ENCODE peak calls at places on chromosomes 11 and 22, in six cellular contexts. T, S, N, Q, I and F are unnamed samples.

GRCh38 chr22:46046299-46046685 is 69.3 kb upstream of the WNT7B start:
- DNase-seq in T (no peak), S (no peak), N (no peak), Q (no peak), I (no peak), F (no peak)

GRCh38 chr22:28442951-28443876 is 236.4 kb downstream of the TTC28 start:
- DNase-seq in T (peak), S (peak), N (peak), Q (peak), I (no peak), F (peak)

GRCh38 chr11:66302656-66303055 is 11.0 kb downstream of the TMEM151A start:
- DNase-seq in T (no peak), S (no peak), N (no peak), Q (no peak), I (no peak), F (no peak)

GRCh38 chr11:49499117-49499516 is 290.7 kb upstream of the FOLH1 start:
- DNase-seq in T (no peak), S (no peak), N (no peak), Q (no peak), I (no peak), F (no peak)

GRCh38 chr22:46612904-46613605 is 7.1 kb upstream of the GRAMD4 start:
- DNase-seq in T (peak), S (no peak), N (no peak), Q (no peak), I (no peak), F (no peak)

GRCh38 chr11:133894956-133895549 is 49.7 kb upstream of the SPATA19 start:
- DNase-seq in T (no peak), S (no peak), N (no peak), Q (no peak), I (no peak), F (no peak)

GRCh38 chr11:19951558-19952083 is 208.7 kb downstream of the DBX1 start:
- DNase-seq in T (no peak), S (peak), N (peak), Q (peak), I (peak), F (peak)

GRCh38 chr11:19088791-19089190 is 28.2 kb upstream of the ZDHHC13 start:
- DNase-seq in T (no peak), S (no peak), N (no peak), Q (no peak), I (no peak), F (no peak)

GRCh38 chr11:8913961-8914660 is 3.1 kb downstream of the AKIP1 start:
- DNase-seq in T (no peak), S (peak), N (peak), Q (no peak), I (no peak), F (peak)

GRCh38 chr11:17591293-17591692 is 44.2 kb downstream of the OTOG start:
- DNase-seq in T (no peak), S (no peak), N (no peak), Q (no peak), I (no peak), F (no peak)

GRCh38 chr11:122757201-122757600 is 81.1 kb upstream of the CRTAM start:
- DNase-seq in T (no peak), S (no peak), N (no peak), Q (no peak), I (no peak), F (no peak)

GRCh38 chr11:21364866-21365624 is 695.7 kb downstream of the NELL1 start:
- DNase-seq in T (no peak), S (no peak), N (no peak), Q (no peak), I (no peak), F (no peak)

GRCh38 chr11:16794047-16794818 is 55.8 kb downstream of the C11orf58 start:
- DNase-seq in T (no peak), S (no peak), N (no peak), Q (no peak), I (no peak), F (no peak)

GRCh38 chr11:788953-789940 is 643 bp downstream of the CEND1 start:
- DNase-seq in T (no peak), S (no peak), N (no peak), Q (no peak), I (no peak), F (no peak)

GRCh38 chr11:65576867-65577755 is 1.3 kb downstream of the EHBP1L1 start:
- DNase-seq in T (peak), S (peak), N (peak), Q (peak), I (no peak), F (peak)

GRCh38 chr11:44377914-44378321 is 68.0 kb upstream of the ALX4 start:
- DNase-seq in T (no peak), S (no peak), N (no peak), Q (no peak), I (no peak), F (no peak)

GRCh38 chr11:1297576-1298473 is 11.6 kb downstream of the TOLLIP start:
- DNase-seq in T (peak), S (no peak), N (no peak), Q (no peak), I (no peak), F (no peak)

GRCh38 chr22:25492950-25493790 is 71.3 kb upstream of the GRK3 start:
- DNase-seq in T (no peak), S (no peak), N (no peak), Q (no peak), I (no peak), F (no peak)

DNA sequence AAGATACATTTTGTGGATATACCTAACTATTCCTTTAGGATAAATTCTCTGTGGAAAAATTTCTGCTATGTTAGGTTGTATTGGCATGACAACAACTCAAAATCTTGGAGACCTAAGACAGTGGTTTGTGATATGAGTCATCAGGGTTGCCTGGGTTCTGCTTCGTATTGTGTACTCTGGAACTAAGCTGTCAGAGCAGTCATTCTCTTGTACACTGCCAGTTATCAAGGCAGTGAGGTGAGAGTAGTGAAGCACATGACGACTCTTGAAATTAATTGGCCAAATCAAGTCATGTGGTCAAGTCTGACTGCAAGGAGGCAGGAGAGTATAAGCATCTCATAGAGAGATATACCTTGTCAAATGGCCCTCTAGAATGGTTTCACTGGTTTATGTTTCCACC is 104.4 kb downstream of the FANCF start:
- DNase-seq in T (no peak), S (peak), N (no peak), Q (peak), I (no peak), F (peak)
- TF ChIP-seq CTCF in T (no peak), S (no peak), N (no peak), Q (no peak), I (no peak), F (no peak)

GRCh38 chr22:17190702-17191101 is 28.5 kb downstream of the ADA2 start:
- DNase-seq in T (no peak), S (no peak), N (no peak), Q (no peak), I (no peak), F (no peak)
- H3K4me3 ChIP-seq in T (no peak), S (no peak), N (no peak), Q (no peak), I (no peak), F (no peak)

GRCh38 chr11:118485273-118485672 is 42.0 kb upstream of the TTC36 start:
- DNase-seq in T (no peak), S (no peak), N (no peak), Q (no peak), I (no peak), F (no peak)
- TF ChIP-seq CTCF in T (no peak), S (no peak), N (peak), Q (peak), I (no peak), F (no peak)

GRCh38 chr11:12111482-12112149 is 1.2 kb downstream of the MICAL2 start:
- DNase-seq in T (no peak), S (no peak), N (no peak), Q (peak), I (no peak), F (no peak)

GRCh38 chr11:12112150-12112520 is 1.7 kb downstream of the MICAL2 start:
- DNase-seq in T (no peak), S (no peak), N (no peak), Q (no peak), I (no peak), F (no peak)

GRCh38 chr11:12114487-12115033 is 4.2 kb downstream of the MICAL2 start:
- DNase-seq in T (no peak), S (no peak), N (no peak), Q (no peak), I (no peak), F (peak)

GRCh38 chr11:12113294-12113693 is 2.9 kb downstream of the MICAL2 start:
- DNase-seq in T (no peak), S (no peak), N (no peak), Q (no peak), I (no peak), F (peak)

DNA sequence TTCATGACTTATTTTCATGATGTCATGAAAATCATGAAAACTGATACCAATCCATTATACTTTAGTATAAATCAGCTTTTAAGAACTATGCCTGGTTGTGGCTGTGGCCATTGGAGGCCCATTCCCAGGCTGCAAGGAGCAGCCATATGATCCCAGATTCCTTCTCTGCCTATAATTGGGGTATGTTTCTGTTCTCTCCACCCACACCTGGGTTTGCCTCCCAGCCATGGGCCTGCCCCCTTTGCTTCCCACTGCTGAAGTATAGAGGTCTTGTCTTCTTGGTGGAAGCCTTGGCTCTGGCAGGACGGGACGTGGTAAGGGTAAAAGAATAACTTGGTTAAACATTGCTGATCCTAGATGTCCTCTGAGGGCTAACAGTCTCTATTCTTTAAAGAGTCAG is 2.3 kb downstream of the MICAL2 start:
- DNase-seq in T (no peak), S (no peak), N (no peak), Q (no peak), I (no peak), F (no peak)
- H3K4me3 ChIP-seq in T (no peak), S (no peak), N (no peak), Q (no peak), I (no peak), F (peak)

GRCh38 chr11:73404048-73404447 is 27.8 kb downstream of the RELT start:
- DNase-seq in T (peak), S (peak), N (peak), Q (peak), I (peak), F (peak)
- TF ChIP-seq CTCF in T (peak), S (peak), N (peak), Q (peak), I (peak), F (peak)